ENCODE peak calls at places on chromosome 15, in five cellular contexts. One of them, this sample, is unnamed.

GRCh38 chr15:67685008-67685599 is 140.2 kb upstream of the SKOR1 start:
- DNase-seq in GM12891: no peak
- DNase-seq in A549: no peak
- DNase-seq in ovary: no peak
- DNase-seq in stomach: no peak
- DNase-seq in this sample: peak; percentile 13

GRCh38 chr15:98713585-98714001 is 65.3 kb downstream of the IGF1R start:
- DNase-seq in ovary: no peak
- DNase-seq in stomach: peak; percentile 53
- DNase-seq in A549: no peak
- DNase-seq in GM12891: peak; percentile 27
- DNase-seq in this sample: peak; percentile 31

GRCh38 chr15:79186616-79187015 is 95.9 kb upstream of the ANKRD34C start:
- DNase-seq in GM12891: no peak
- DNase-seq in A549: no peak
- DNase-seq in stomach: no peak
- DNase-seq in ovary: no peak
- DNase-seq in this sample: no peak

GRCh38 chr15:67194171-67195114 is 60.0 kb downstream of the AAGAB start:
- DNase-seq in stomach: no peak
- DNase-seq in ovary: peak; percentile 60
- DNase-seq in GM12891: no peak
- DNase-seq in A549: no peak
- DNase-seq in this sample: no peak

GRCh38 chr15:80171787-80172186 is 19.0 kb downstream of the FAH start:
- DNase-seq in GM12891: no peak
- DNase-seq in stomach: no peak
- DNase-seq in ovary: no peak
- DNase-seq in A549: no peak
- DNase-seq in this sample: no peak

GRCh38 chr15:69812881-69813280 is 284.8 kb downstream of the TLE3 start:
- DNase-seq in stomach: peak; percentile 33
- DNase-seq in A549: no peak
- DNase-seq in ovary: no peak
- DNase-seq in GM12891: no peak
- DNase-seq in this sample: no peak

GRCh38 chr15:80549191-80549590 is 145.0 kb downstream of the ARNT2 start:
- DNase-seq in A549: no peak
- DNase-seq in GM12891: no peak
- DNase-seq in ovary: no peak
- DNase-seq in stomach: no peak
- DNase-seq in this sample: no peak

GRCh38 chr15:57156210-57156887 is 220.0 kb upstream of the CGNL1 start:
- DNase-seq in A549: no peak
- DNase-seq in stomach: no peak
- DNase-seq in GM12891: no peak
- DNase-seq in ovary: no peak
- DNase-seq in this sample: no peak

GRCh38 chr15:50970524-50970923 is 62.0 kb downstream of the AP4E1 start:
- DNase-seq in ovary: no peak
- DNase-seq in A549: no peak
- DNase-seq in stomach: no peak
- DNase-seq in GM12891: no peak
- DNase-seq in this sample: no peak

GRCh38 chr15:31277335-31278055 is 49.1 kb upstream of the KLF13 start:
- DNase-seq in ovary: no peak
- DNase-seq in A549: no peak
- DNase-seq in stomach: peak; percentile 14
- DNase-seq in GM12891: no peak
- DNase-seq in this sample: no peak

GRCh38 chr15:90145259-90145658 is 43.0 kb upstream of the IDH2 start:
- DNase-seq in stomach: no peak
- DNase-seq in A549: no peak
- DNase-seq in GM12891: no peak
- DNase-seq in ovary: no peak
- DNase-seq in this sample: no peak

GRCh38 chr15:45027220-45027619 is 4.2 kb downstream of the SORD start:
- DNase-seq in stomach: no peak
- DNase-seq in ovary: no peak
- DNase-seq in GM12891: no peak
- DNase-seq in A549: no peak
- DNase-seq in this sample: no peak

GRCh38 chr15:77797270-77797669 is 164.6 kb upstream of the LINGO1 start:
- DNase-seq in GM12891: no peak
- DNase-seq in A549: no peak
- DNase-seq in ovary: no peak
- DNase-seq in stomach: no peak
- DNase-seq in this sample: no peak

GRCh38 chr15:68593826-68594532 is 15.2 kb downstream of the CORO2B start:
- DNase-seq in A549: no peak
- DNase-seq in stomach: no peak
- DNase-seq in ovary: no peak
- DNase-seq in GM12891: no peak
- DNase-seq in this sample: no peak

GRCh38 chr15:69314736-69315135 is 16.0 kb downstream of the PAQR5 start:
- DNase-seq in ovary: no peak
- DNase-seq in stomach: no peak
- DNase-seq in A549: no peak
- DNase-seq in GM12891: no peak
- DNase-seq in this sample: no peak

GRCh38 chr15:52963865-52964264 is 173.7 kb upstream of the ONECUT1 start:
- DNase-seq in A549: no peak
- DNase-seq in ovary: no peak
- DNase-seq in stomach: no peak
- DNase-seq in GM12891: no peak
- DNase-seq in this sample: no peak

GRCh38 chr15:33866101-33866737 is 102.1 kb upstream of the CHRM5 start:
- DNase-seq in stomach: no peak
- DNase-seq in A549: no peak
- DNase-seq in ovary: no peak
- DNase-seq in GM12891: no peak
- DNase-seq in this sample: peak; percentile 9

GRCh38 chr15:96327155-96327741 is 3.3 kb upstream of the NR2F2 start:
- DNase-seq in ovary: peak; percentile 58
- DNase-seq in GM12891: no peak
- DNase-seq in A549: peak; percentile 82
- DNase-seq in stomach: no peak
- DNase-seq in this sample: peak; percentile 94

GRCh38 chr15:70875001-70875782 is 17.0 kb downstream of the THAP10 start:
- DNase-seq in ovary: no peak
- DNase-seq in GM12891: no peak
- DNase-seq in A549: no peak
- DNase-seq in stomach: no peak
- DNase-seq in this sample: peak; percentile 48
- TF ChIP-seq POLR2A in ovary: no peak
- TF ChIP-seq POLR2A in GM12891: no peak
- TF ChIP-seq POLR2A in A549: no peak
- TF ChIP-seq POLR2A in stomach: no peak
- TF ChIP-seq POLR2A in this sample: no peak

GRCh38 chr15:49155110-49155833 is at the start of gene COPS2:
- DNase-seq in ovary: peak; percentile 94
- DNase-seq in A549: peak; percentile 71
- DNase-seq in stomach: peak; percentile 93
- DNase-seq in GM12891: peak; percentile 53
- DNase-seq in this sample: peak; percentile 99
- TF ChIP-seq POLR2A in ovary: peak; percentile 62
- TF ChIP-seq POLR2A in A549: peak; percentile 42
- TF ChIP-seq POLR2A in stomach: no peak
- TF ChIP-seq POLR2A in GM12891: peak; percentile 85
- TF ChIP-seq POLR2A in this sample: peak; percentile 60

GRCh38 chr15:28169361-28169760 is 70.2 kb upstream of the OCA2 start:
- DNase-seq in A549: no peak
- DNase-seq in stomach: no peak
- DNase-seq in GM12891: no peak
- DNase-seq in ovary: no peak
- DNase-seq in this sample: no peak
- TF ChIP-seq POLR2A in A549: no peak
- TF ChIP-seq POLR2A in stomach: no peak
- TF ChIP-seq POLR2A in GM12891: no peak
- TF ChIP-seq POLR2A in ovary: no peak
- TF ChIP-seq POLR2A in this sample: no peak

DNA sequence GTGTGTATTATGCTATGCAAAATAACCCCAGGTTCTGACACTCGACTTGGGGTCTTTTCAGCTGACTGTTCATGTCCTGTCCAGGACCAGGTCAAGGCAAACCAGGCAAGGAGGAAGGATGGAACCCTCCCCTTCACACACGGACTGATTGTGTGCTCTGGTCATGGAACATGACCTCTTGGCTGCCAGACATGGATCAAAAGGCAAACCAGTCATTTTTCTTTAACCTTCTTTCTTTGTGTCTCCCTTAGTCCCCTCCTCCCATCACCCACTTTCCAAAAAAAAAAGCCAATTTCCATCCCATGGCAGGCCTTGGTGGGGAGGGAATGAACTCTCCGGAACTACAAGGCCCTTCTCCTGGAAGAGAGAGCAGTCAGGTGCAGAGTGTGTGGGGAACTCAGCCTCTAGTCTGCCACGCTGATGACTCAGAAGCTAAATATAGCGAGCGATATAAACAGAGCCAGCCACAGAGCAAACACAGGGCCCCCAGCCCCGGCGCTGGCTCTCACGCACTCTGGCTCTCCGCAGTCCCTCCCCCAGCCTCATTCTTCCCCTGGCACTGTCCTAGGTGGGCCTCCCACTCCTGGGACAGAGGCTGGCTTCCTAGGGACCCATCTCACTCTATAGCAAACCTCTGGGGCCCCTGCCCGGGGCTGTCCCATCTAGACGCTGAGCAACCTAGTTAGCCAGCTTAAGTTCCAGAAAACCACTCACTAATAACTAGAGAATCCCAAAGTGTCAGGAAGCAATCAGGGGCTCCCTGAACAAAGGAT is 10.0 kb downstream of the BMF start:
- DNase-seq in A549: peak; percentile 90
- DNase-seq in stomach: peak; percentile 82
- DNase-seq in ovary: peak; percentile 82
- DNase-seq in GM12891: peak; percentile 80
- DNase-seq in this sample: peak; percentile 97
- TF ChIP-seq POLR2A in A549: no peak
- TF ChIP-seq POLR2A in stomach: no peak
- TF ChIP-seq POLR2A in ovary: no peak
- TF ChIP-seq POLR2A in GM12891: peak; percentile 90
- TF ChIP-seq POLR2A in this sample: no peak

GRCh38 chr15:35166730-35167359 is 81.8 kb upstream of the NANOGP8 start:
- DNase-seq in A549: no peak
- DNase-seq in stomach: no peak
- DNase-seq in ovary: no peak
- DNase-seq in GM12891: no peak
- DNase-seq in this sample: no peak
- TF ChIP-seq POLR2A in A549: no peak
- TF ChIP-seq POLR2A in stomach: no peak
- TF ChIP-seq POLR2A in ovary: no peak
- TF ChIP-seq POLR2A in GM12891: no peak
- TF ChIP-seq POLR2A in this sample: no peak

DNA sequence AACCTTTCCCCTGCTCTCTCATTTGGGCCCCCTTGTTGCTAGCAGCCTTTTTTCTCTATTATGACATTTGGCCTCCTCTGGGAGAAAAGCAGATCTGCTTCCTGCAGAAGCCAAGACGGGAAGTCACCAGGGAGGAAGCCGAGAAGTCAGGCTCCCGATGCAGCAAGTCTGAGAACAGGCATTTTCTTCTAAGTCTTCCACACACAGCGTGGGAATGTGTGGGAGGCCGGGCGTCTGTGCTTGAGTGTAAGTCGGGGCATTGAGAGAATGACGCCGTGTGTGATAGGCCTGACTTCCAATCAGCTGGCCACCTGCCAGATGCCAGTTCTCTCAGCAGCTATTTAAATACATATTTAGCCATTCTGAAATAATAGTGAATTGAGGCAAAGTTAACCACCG is 75.8 kb upstream of the FAM98B start:
- DNase-seq in GM12891: no peak
- DNase-seq in A549: no peak
- DNase-seq in ovary: peak; percentile 31
- DNase-seq in stomach: peak; percentile 69
- DNase-seq in this sample: peak; percentile 85
- TF ChIP-seq POLR2A in GM12891: no peak
- TF ChIP-seq POLR2A in A549: no peak
- TF ChIP-seq POLR2A in ovary: no peak
- TF ChIP-seq POLR2A in stomach: no peak
- TF ChIP-seq POLR2A in this sample: no peak

DNA sequence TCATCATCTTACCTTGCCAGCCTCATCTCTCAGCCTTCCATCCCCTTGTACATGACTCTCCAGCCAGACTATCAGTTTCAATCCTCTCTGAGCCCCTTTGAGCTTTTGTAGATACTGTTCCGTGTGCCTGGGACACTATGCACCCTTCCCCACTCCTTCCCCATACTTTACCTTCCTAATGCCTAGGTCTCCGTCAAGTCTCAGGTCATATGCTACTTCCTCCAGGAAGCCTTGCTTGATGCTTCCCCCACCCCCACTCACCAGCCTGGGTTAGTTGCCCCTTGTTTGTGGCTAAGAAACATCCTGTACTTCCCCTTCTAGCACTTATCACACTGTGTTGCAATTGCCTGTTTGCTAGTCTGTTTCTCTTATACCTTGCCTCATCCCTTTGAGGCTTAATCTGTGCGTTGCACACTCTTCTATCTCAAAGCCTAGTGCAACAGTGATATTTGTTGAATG is 6.7 kb upstream of the USP3 start:
- DNase-seq in GM12891: no peak
- DNase-seq in stomach: peak; percentile 56
- DNase-seq in ovary: no peak
- DNase-seq in A549: no peak
- DNase-seq in this sample: no peak
- TF ChIP-seq POLR2A in GM12891: no peak
- TF ChIP-seq POLR2A in stomach: no peak
- TF ChIP-seq POLR2A in ovary: no peak
- TF ChIP-seq POLR2A in A549: no peak
- TF ChIP-seq POLR2A in this sample: no peak

This sample was measured in endothelial cell of umbilical vein.